ENCODE peak calls at places on chromosome 2, in five cellular contexts. K is choroid plexus epithelial cell, P is A549, U is thoracic aorta, X is stomach. J is an unnamed sample.

GRCh38 chr2:39421354-39421753 is 15.7 kb downstream of the MAP4K3 start:
- DNase-seq in K (no peak), P (no peak), U (no peak), X (no peak), J (no peak)

GRCh38 chr2:16626497-16626896 is 39.1 kb downstream of the CYRIA start:
- DNase-seq in K (peak; percentile 87), P (no peak), U (no peak), X (no peak), J (no peak)

GRCh38 chr2:6524678-6525367 is 340.9 kb downstream of the CMPK2 start:
- DNase-seq in K (no peak), P (no peak), U (no peak), X (no peak), J (no peak)

GRCh38 chr2:186205243-186205642 is 280.8 kb upstream of the ZC3H15 start:
- DNase-seq in K (no peak), P (no peak), U (no peak), X (no peak), J (no peak)

GRCh38 chr2:28713582-28714292 is 37.9 kb upstream of the PPP1CB start:
- DNase-seq in K (peak; percentile 64), P (no peak), U (no peak), X (no peak), J (peak; percentile 35)

GRCh38 chr2:7795358-7796199 is 878.4 kb downstream of the RNF144A start:
- DNase-seq in K (peak; percentile 27), P (no peak), U (no peak), X (no peak), J (no peak)

GRCh38 chr2:51387235-51387634 is 355.3 kb upstream of the NRXN1 start:
- DNase-seq in K (peak; percentile 89), P (no peak), U (no peak), X (no peak), J (no peak)

GRCh38 chr2:210792000-210792399 is 235.6 kb downstream of the CPS1 start:
- DNase-seq in K (no peak), P (no peak), U (no peak), X (no peak), J (no peak)

GRCh38 chr2:122203523-122203922 is 448.1 kb downstream of the TSN start:
- DNase-seq in K (peak; percentile 44), P (no peak), U (no peak), X (no peak), J (no peak)

GRCh38 chr2:240121190-240121589 is 14.9 kb downstream of the COPS9 start:
- DNase-seq in K (no peak), P (no peak), U (no peak), X (no peak), J (no peak)

GRCh38 chr2:217799553-217800432 is 203.0 kb downstream of the TNS1 start:
- DNase-seq in K (no peak), P (no peak), U (peak; percentile 2), X (peak; percentile 9), J (no peak)

GRCh38 chr2:241733391-241734207 is 831 bp upstream of the D2HGDH start:
- DNase-seq in K (no peak), P (no peak), U (no peak), X (no peak), J (no peak)
- H3K4me3 ChIP-seq in K (peak overlapping the region; percentile 82), P (peak overlapping the region; percentile 97), U (peak overlapping the region; percentile 99), X (peak overlapping the region; percentile 85), J (peak overlapping the region; percentile 43)

DNA sequence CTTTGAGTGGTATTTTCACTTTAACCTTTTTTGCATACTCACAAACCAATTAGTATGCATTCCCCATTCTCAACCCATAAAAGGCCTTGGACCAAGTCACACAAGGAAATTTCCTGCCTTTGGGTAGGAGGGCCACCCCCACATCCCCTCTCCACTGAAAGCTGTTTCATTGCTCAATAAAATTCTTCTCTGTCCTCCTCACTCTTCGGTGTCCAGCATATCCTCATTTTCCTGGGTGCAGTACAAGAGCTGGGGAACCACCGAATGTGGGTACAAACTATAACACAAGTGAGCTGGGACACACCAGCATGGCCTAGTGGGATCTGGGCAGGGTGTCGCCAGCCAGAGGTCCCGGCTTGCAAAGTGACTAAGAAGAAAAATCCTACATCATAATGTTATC is 149.2 kb downstream of the UBE2E3 start:
- DNase-seq in K (no peak), P (no peak), U (no peak), X (no peak), J (no peak)
- H3K4me3 ChIP-seq in K (no peak overlapping the region), P (no peak overlapping the region), U (no peak overlapping the region), X (no peak overlapping the region), J (no peak overlapping the region)

GRCh38 chr2:188787661-188788044 is 186.5 kb upstream of the COL3A1 start:
- DNase-seq in K (peak; percentile 87), P (no peak), U (no peak), X (no peak), J (no peak)
- H3K4me3 ChIP-seq in K (no peak overlapping the region), P (no peak overlapping the region), U (peak overlapping the region; percentile 51), X (no peak overlapping the region), J (no peak overlapping the region)

DNA sequence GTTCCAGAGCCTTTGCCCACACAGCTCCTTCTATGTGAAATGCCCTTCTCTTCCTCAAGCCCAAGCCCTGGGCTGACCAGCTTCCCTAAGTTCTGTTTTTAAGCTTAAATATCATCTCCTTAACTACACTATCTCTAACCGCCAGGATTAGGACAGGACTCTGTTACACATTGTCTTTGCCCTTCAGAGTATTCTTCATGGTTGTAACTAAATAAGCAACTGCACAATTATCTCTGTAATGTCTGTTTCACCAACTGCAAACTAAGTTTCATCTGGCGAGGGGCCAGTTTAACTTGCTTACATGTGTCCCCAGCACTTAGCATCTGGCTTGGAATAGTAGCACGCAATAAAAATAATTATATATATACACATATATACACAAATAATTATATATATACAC is 1.1 kb upstream of the ERMN start:
- DNase-seq in K (no peak), P (no peak), U (no peak), X (no peak), J (no peak)
- H3K4me3 ChIP-seq in K (no peak overlapping the region), P (no peak overlapping the region), U (no peak overlapping the region), X (no peak overlapping the region), J (no peak overlapping the region)

DNA sequence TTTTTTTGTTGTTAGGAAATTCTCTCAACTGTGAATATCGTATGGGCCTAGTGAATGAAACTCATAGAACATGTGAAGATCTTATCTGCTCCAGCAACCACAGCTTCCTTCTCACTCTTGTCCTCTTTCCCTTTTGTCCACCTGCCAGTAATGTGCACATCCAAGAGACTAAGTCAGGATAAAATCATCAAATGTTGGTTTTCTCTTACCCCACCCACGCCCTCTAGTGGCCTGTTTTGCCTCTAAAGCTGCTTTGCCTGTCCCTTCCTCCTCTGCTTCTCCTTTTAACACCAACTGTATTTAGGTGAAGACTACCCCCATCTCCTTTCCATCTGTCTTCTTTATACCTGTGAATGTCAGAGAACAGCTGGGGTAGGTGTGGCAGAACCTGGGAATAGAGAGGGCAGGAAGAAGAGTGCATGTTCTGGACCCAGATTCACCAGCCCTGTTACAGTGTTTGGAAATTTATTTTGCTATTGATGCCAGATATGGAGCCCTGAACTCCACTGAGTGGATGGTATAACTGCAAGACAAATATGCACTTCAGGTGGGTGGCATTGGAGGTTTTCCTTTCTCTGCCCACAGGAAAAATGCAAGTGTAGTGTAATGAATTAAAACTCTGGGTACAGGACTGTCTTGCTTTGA is 8.4 kb upstream of the MGAT5 start:
- DNase-seq in K (peak; percentile 86), P (peak; percentile 12), U (peak; percentile 60), X (peak; percentile 86), J (no peak)
- H3K4me3 ChIP-seq in K (no peak overlapping the region), P (no peak overlapping the region), U (no peak overlapping the region), X (no peak overlapping the region), J (no peak overlapping the region)

GRCh38 chr2:64650722-64651338 is 2.9 kb downstream of the SERTAD2 start:
- DNase-seq in K (no peak), P (no peak), U (no peak), X (peak; percentile 67), J (no peak)
- H3K4me3 ChIP-seq in K (no peak overlapping the region), P (no peak overlapping the region), U (no peak overlapping the region), X (no peak overlapping the region), J (peak overlapping the region; percentile 30)

GRCh38 chr2:49686291-49686690 is 532.0 kb upstream of the FSHR start:
- DNase-seq in K (no peak), P (no peak), U (no peak), X (no peak), J (no peak)
- H3K4me3 ChIP-seq in K (no peak overlapping the region), P (no peak overlapping the region), U (no peak overlapping the region), X (no peak overlapping the region), J (no peak overlapping the region)